ENCODE peak calls at places on chromosomes 7 and 10, in ten cellular contexts. One of them, this sample, is unnamed.

GRCh38 chr10:115398026-115398425 is 304.9 kb downstream of the ATRNL1 start:
- DNase-seq in A549: no peak
- DNase-seq in adrenal gland: no peak
- DNase-seq in body of pancreas: no peak
- DNase-seq in tibial nerve: no peak
- DNase-seq in NB4: no peak
- DNase-seq in Peyer's patch: no peak
- DNase-seq in sigmoid colon: no peak
- DNase-seq in breast epithelium: no peak
- DNase-seq in gastrocnemius medialis: no peak
- DNase-seq in this sample: no peak

GRCh38 chr10:71713135-71714040 is 6.2 kb downstream of the C10orf105 start:
- DNase-seq in A549: no peak
- DNase-seq in adrenal gland: peak
- DNase-seq in body of pancreas: peak
- DNase-seq in tibial nerve: peak
- DNase-seq in NB4: peak
- DNase-seq in Peyer's patch: peak
- DNase-seq in sigmoid colon: peak
- DNase-seq in breast epithelium: peak
- DNase-seq in gastrocnemius medialis: peak
- DNase-seq in this sample: no peak

GRCh38 chr7:150580615-150580986 is 13.4 kb downstream of the GIMAP4 start:
- DNase-seq in A549: no peak
- DNase-seq in adrenal gland: no peak
- DNase-seq in body of pancreas: no peak
- DNase-seq in tibial nerve: no peak
- DNase-seq in NB4: no peak
- DNase-seq in Peyer's patch: no peak
- DNase-seq in sigmoid colon: no peak
- DNase-seq in breast epithelium: no peak
- DNase-seq in gastrocnemius medialis: no peak
- DNase-seq in this sample: no peak

GRCh38 chr7:8295638-8296361 is 33.8 kb upstream of the ICA1 start:
- DNase-seq in A549: peak
- DNase-seq in adrenal gland: peak
- DNase-seq in body of pancreas: peak
- DNase-seq in tibial nerve: peak
- DNase-seq in NB4: peak
- DNase-seq in Peyer's patch: peak
- DNase-seq in sigmoid colon: no peak
- DNase-seq in breast epithelium: no peak
- DNase-seq in gastrocnemius medialis: peak
- DNase-seq in this sample: no peak

GRCh38 chr7:34327681-34328080 is 330.3 kb upstream of the NPSR1 start:
- DNase-seq in A549: no peak
- DNase-seq in adrenal gland: no peak
- DNase-seq in body of pancreas: no peak
- DNase-seq in tibial nerve: no peak
- DNase-seq in NB4: no peak
- DNase-seq in Peyer's patch: no peak
- DNase-seq in sigmoid colon: no peak
- DNase-seq in breast epithelium: no peak
- DNase-seq in gastrocnemius medialis: no peak
- DNase-seq in this sample: no peak

GRCh38 chr10:30114871-30115270 is 55.5 kb upstream of the JCAD start:
- DNase-seq in A549: no peak
- DNase-seq in adrenal gland: no peak
- DNase-seq in body of pancreas: no peak
- DNase-seq in tibial nerve: no peak
- DNase-seq in NB4: no peak
- DNase-seq in Peyer's patch: no peak
- DNase-seq in sigmoid colon: peak
- DNase-seq in breast epithelium: no peak
- DNase-seq in gastrocnemius medialis: no peak
- DNase-seq in this sample: no peak

GRCh38 chr7:134174797-134175261 is 47.7 kb downstream of the LRGUK start:
- DNase-seq in A549: peak
- DNase-seq in adrenal gland: peak
- DNase-seq in body of pancreas: peak
- DNase-seq in tibial nerve: peak
- DNase-seq in NB4: peak
- DNase-seq in Peyer's patch: peak
- DNase-seq in sigmoid colon: no peak
- DNase-seq in breast epithelium: no peak
- DNase-seq in gastrocnemius medialis: no peak
- DNase-seq in this sample: no peak

GRCh38 chr7:87210506-87210905 is 9.0 kb downstream of the TMEM243 start:
- DNase-seq in A549: no peak
- DNase-seq in adrenal gland: no peak
- DNase-seq in body of pancreas: no peak
- DNase-seq in tibial nerve: no peak
- DNase-seq in NB4: peak
- DNase-seq in Peyer's patch: no peak
- DNase-seq in sigmoid colon: no peak
- DNase-seq in breast epithelium: no peak
- DNase-seq in gastrocnemius medialis: no peak
- DNase-seq in this sample: no peak

GRCh38 chr10:124500767-124501166 is 39.1 kb downstream of the LHPP start:
- DNase-seq in A549: no peak
- DNase-seq in adrenal gland: no peak
- DNase-seq in body of pancreas: no peak
- DNase-seq in tibial nerve: no peak
- DNase-seq in NB4: no peak
- DNase-seq in Peyer's patch: no peak
- DNase-seq in sigmoid colon: no peak
- DNase-seq in breast epithelium: no peak
- DNase-seq in gastrocnemius medialis: no peak
- DNase-seq in this sample: no peak

GRCh38 chr10:46002916-46003693 is 27.3 kb downstream of the NCOA4 start:
- DNase-seq in A549: no peak
- DNase-seq in adrenal gland: no peak
- DNase-seq in body of pancreas: no peak
- DNase-seq in tibial nerve: no peak
- DNase-seq in NB4: no peak
- DNase-seq in Peyer's patch: no peak
- DNase-seq in sigmoid colon: no peak
- DNase-seq in breast epithelium: no peak
- DNase-seq in gastrocnemius medialis: no peak
- DNase-seq in this sample: no peak

GRCh38 chr7:30304177-30304884 is 19.9 kb downstream of the ZNRF2 start:
- DNase-seq in A549: no peak
- DNase-seq in adrenal gland: no peak
- DNase-seq in body of pancreas: no peak
- DNase-seq in tibial nerve: no peak
- DNase-seq in NB4: no peak
- DNase-seq in Peyer's patch: no peak
- DNase-seq in sigmoid colon: no peak
- DNase-seq in breast epithelium: no peak
- DNase-seq in gastrocnemius medialis: no peak
- DNase-seq in this sample: no peak

GRCh38 chr10:48487244-48487643 is 117.6 kb downstream of the ARHGAP22 start:
- DNase-seq in A549: no peak
- DNase-seq in adrenal gland: no peak
- DNase-seq in body of pancreas: no peak
- DNase-seq in tibial nerve: no peak
- DNase-seq in NB4: no peak
- DNase-seq in Peyer's patch: no peak
- DNase-seq in sigmoid colon: no peak
- DNase-seq in breast epithelium: no peak
- DNase-seq in gastrocnemius medialis: no peak
- DNase-seq in this sample: no peak

DNA sequence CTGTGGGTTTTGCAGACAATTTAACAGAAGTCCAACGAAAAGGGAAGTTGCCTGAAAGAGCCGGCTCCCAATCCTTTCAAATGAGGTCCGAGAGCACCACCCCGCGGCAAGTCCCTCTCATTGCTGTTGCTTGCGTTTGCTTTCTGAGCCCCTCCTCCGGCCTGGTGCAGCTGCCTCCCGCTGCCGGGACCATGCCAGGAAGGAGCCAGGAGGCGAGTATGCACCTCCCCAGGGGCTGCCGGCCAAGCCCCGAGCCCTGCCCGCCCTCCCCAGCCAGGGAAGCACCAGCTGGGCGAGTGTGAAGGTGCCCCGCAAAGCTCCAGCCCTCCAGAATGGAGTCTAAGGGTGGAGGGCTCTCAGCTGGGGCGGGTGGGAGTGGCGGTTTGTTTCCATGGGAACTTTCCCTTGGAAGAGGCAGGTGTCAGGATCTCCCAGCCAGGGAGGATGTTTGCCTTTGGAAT is 25.8 kb upstream of the PPP2R2D start:
- DNase-seq in A549: peak
- DNase-seq in adrenal gland: peak
- DNase-seq in body of pancreas: peak
- DNase-seq in tibial nerve: peak
- DNase-seq in NB4: peak
- DNase-seq in Peyer's patch: peak
- DNase-seq in sigmoid colon: peak
- DNase-seq in breast epithelium: peak
- DNase-seq in gastrocnemius medialis: peak
- DNase-seq in this sample: no peak
- TF ChIP-seq CTCF in A549: peak
- TF ChIP-seq CTCF in adrenal gland: peak
- TF ChIP-seq CTCF in body of pancreas: peak
- TF ChIP-seq CTCF in tibial nerve: peak
- TF ChIP-seq CTCF in NB4: peak
- TF ChIP-seq CTCF in Peyer's patch: no peak
- TF ChIP-seq CTCF in sigmoid colon: peak
- TF ChIP-seq CTCF in breast epithelium: peak
- TF ChIP-seq CTCF in gastrocnemius medialis: no peak
- TF ChIP-seq CTCF in this sample: peak

DNA sequence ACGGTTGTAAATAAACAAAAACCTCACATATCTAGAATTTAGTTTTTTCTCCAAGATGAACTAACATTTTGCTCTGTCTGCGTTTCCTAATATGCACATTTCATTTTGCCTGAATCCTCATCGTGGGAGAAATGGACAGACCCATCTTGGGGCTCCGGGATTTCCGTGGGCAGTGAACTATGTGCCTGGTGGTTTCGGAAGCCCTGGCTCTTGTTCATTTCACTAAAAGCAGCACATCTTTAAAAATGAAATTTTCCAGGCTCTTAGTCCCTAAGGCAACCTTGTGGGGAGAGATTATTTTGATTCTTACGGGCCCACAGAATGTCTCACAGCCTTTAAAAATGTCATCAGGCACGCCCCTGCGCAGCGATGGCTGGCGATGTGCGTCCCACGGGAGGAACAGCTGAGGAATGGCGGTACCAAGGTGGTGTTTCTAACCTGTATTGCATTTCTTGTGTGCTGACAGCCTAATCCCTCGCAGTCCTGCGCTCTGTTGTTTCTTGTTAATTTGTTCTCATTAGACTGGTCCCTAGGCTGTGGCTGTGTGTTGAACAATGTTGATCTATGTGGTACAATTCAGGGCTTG is 189.7 kb downstream of the CCDC3 start:
- DNase-seq in A549: no peak
- DNase-seq in adrenal gland: no peak
- DNase-seq in body of pancreas: no peak
- DNase-seq in tibial nerve: no peak
- DNase-seq in NB4: no peak
- DNase-seq in Peyer's patch: no peak
- DNase-seq in sigmoid colon: no peak
- DNase-seq in breast epithelium: no peak
- DNase-seq in gastrocnemius medialis: no peak
- DNase-seq in this sample: no peak
- H3K4me3 ChIP-seq in A549: no peak
- H3K4me3 ChIP-seq in adrenal gland: no peak
- H3K4me3 ChIP-seq in body of pancreas: no peak
- H3K4me3 ChIP-seq in tibial nerve: no peak
- H3K4me3 ChIP-seq in NB4: no peak
- H3K4me3 ChIP-seq in Peyer's patch: no peak
- H3K4me3 ChIP-seq in sigmoid colon: no peak
- H3K4me3 ChIP-seq in breast epithelium: no peak
- H3K4me3 ChIP-seq in gastrocnemius medialis: no peak
- H3K4me3 ChIP-seq in this sample: no peak

DNA sequence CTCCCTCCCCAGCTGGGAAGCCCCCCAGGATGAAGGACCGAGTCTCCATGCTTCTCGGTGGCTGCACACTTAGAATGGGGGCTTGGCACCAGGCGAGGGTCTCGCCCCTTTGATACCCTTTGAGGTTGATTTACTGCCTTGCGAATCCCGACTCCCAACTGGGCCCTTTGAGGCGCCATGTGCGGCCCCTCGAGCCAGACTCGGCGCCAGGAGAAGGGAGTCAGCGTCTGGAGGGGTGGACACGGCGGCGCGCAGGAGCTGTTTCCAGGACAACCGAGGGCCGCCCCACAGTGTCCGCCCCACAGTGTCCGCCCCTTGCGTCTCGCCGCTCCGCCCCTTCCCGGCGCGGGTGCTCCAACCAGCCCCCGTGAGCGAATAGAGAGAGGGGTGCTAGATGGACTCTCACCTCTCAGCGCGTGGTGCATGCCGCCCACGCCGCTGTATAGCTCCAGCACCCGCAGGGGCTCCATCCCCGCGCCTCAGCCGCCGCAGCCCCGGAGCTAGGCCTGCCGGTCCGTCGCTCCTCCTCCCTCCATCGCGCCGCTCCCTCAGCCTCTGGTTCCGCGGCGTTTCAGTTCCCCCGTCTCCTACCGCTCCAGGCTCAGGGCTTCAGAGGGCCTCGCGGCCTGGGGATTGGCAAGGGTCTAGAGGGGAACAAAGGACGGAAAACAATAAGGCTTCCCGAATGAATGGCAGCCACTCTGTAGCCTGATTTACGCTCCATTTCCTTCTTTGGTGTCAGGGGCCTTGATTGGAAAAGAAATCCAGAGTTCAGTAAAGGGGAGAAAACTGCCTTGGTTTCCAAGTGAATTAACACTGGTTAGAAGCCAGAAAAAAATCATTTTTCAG is at the start of gene TRDMT1:
- DNase-seq in A549: peak
- DNase-seq in adrenal gland: peak
- DNase-seq in body of pancreas: peak
- DNase-seq in tibial nerve: peak
- DNase-seq in NB4: peak
- DNase-seq in Peyer's patch: peak
- DNase-seq in sigmoid colon: peak
- DNase-seq in breast epithelium: peak
- DNase-seq in gastrocnemius medialis: peak
- DNase-seq in this sample: peak
- TF ChIP-seq POLR2A in A549: peak
- TF ChIP-seq POLR2A in adrenal gland: peak
- TF ChIP-seq POLR2A in body of pancreas: peak
- TF ChIP-seq POLR2A in tibial nerve: peak
- TF ChIP-seq POLR2A in NB4: peak
- TF ChIP-seq POLR2A in Peyer's patch: no peak
- TF ChIP-seq POLR2A in sigmoid colon: no peak
- TF ChIP-seq POLR2A in breast epithelium: peak
- TF ChIP-seq POLR2A in gastrocnemius medialis: peak
- TF ChIP-seq POLR2A in this sample: no peak

DNA sequence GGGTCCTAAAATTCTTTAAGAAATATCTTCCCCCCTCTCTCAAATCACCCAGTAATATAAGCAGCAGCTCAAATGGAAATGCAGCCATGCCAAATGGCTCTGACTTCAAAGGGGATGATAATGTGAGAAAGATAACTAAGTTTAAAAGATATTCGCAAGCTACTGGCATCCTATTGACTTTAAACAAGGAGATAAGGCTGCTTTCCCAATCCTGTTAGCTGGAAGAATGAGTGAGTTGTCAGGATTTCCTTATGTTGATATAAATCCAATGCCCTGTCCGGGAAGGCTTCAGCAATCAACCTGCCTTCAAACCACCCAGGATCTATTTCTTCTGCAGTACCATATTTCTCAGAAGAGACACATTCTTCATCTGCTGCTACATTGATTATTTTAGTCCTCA is 172.0 kb downstream of the FANK1 start:
- DNase-seq in A549: no peak
- DNase-seq in adrenal gland: no peak
- DNase-seq in body of pancreas: no peak
- DNase-seq in tibial nerve: no peak
- DNase-seq in NB4: no peak
- DNase-seq in Peyer's patch: no peak
- DNase-seq in sigmoid colon: no peak
- DNase-seq in breast epithelium: no peak
- DNase-seq in gastrocnemius medialis: no peak
- DNase-seq in this sample: no peak
- TF ChIP-seq CTCF in A549: no peak
- TF ChIP-seq CTCF in adrenal gland: no peak
- TF ChIP-seq CTCF in body of pancreas: no peak
- TF ChIP-seq CTCF in tibial nerve: no peak
- TF ChIP-seq CTCF in NB4: no peak
- TF ChIP-seq CTCF in Peyer's patch: no peak
- TF ChIP-seq CTCF in sigmoid colon: no peak
- TF ChIP-seq CTCF in breast epithelium: no peak
- TF ChIP-seq CTCF in gastrocnemius medialis: no peak
- TF ChIP-seq CTCF in this sample: no peak

This sample was measured in esophagus squamous epithelium.